ENCODE peak calls at places on chromosomes 3 and 15, in five cellular contexts. One of them, this sample, is unnamed.

GRCh38 chr3:60803812-60804211 is 447.4 kb downstream of the FHIT start:
- DNase-seq in Peyer's patch: no peak
- DNase-seq in fibroblast of mammary gland: no peak
- DNase-seq in hepatocyte: no peak
- DNase-seq in IMR-90: no peak
- DNase-seq in this sample: no peak

GRCh38 chr15:45631831-45632230 is 3.0 kb upstream of the SQOR start:
- DNase-seq in Peyer's patch: no peak
- DNase-seq in fibroblast of mammary gland: peak; percentile 59
- DNase-seq in hepatocyte: no peak
- DNase-seq in IMR-90: peak; percentile 45
- DNase-seq in this sample: peak; percentile 68

GRCh38 chr3:126711361-126711760 is 7.3 kb downstream of the CHCHD6 start:
- DNase-seq in Peyer's patch: no peak
- DNase-seq in fibroblast of mammary gland: peak; percentile 61
- DNase-seq in hepatocyte: no peak
- DNase-seq in IMR-90: peak; percentile 73
- DNase-seq in this sample: peak; percentile 47

GRCh38 chr15:39468828-39469227 is 112.1 kb upstream of the THBS1 start:
- DNase-seq in Peyer's patch: no peak
- DNase-seq in fibroblast of mammary gland: no peak
- DNase-seq in hepatocyte: no peak
- DNase-seq in IMR-90: peak; percentile 37
- DNase-seq in this sample: no peak

GRCh38 chr3:12286927-12287726 is 1.7 kb upstream of the PPARG start:
- DNase-seq in Peyer's patch: peak; percentile 74
- DNase-seq in fibroblast of mammary gland: no peak
- DNase-seq in hepatocyte: peak; percentile 72
- DNase-seq in IMR-90: no peak
- DNase-seq in this sample: peak; percentile 21

GRCh38 chr3:111538687-111539086 is 3.3 kb upstream of the CD96 start:
- DNase-seq in Peyer's patch: no peak
- DNase-seq in fibroblast of mammary gland: peak; percentile 59
- DNase-seq in hepatocyte: no peak
- DNase-seq in IMR-90: peak; percentile 72
- DNase-seq in this sample: peak; percentile 78

GRCh38 chr15:47718474-47719440 is 1.5 kb downstream of the SEMA6D start:
- DNase-seq in Peyer's patch: peak; percentile 62
- DNase-seq in fibroblast of mammary gland: no peak
- DNase-seq in hepatocyte: peak; percentile 44
- DNase-seq in IMR-90: peak; percentile 54
- DNase-seq in this sample: peak; percentile 14

GRCh38 chr15:41861736-41862356 is 23.2 kb downstream of the PLA2G4B start:
- DNase-seq in Peyer's patch: no peak
- DNase-seq in fibroblast of mammary gland: no peak
- DNase-seq in hepatocyte: no peak
- DNase-seq in IMR-90: no peak
- DNase-seq in this sample: no peak

GRCh38 chr15:86759766-86760165 is 680.1 kb downstream of the AGBL1 start:
- DNase-seq in Peyer's patch: no peak
- DNase-seq in fibroblast of mammary gland: no peak
- DNase-seq in hepatocyte: no peak
- DNase-seq in IMR-90: no peak
- DNase-seq in this sample: no peak

GRCh38 chr3:8990266-8991215 is 27.3 kb upstream of the RAD18 start:
- DNase-seq in Peyer's patch: no peak
- DNase-seq in fibroblast of mammary gland: peak; percentile 42
- DNase-seq in hepatocyte: peak; percentile 68
- DNase-seq in IMR-90: peak; percentile 85
- DNase-seq in this sample: peak; percentile 28

GRCh38 chr3:12175844-12176453 is 17.2 kb upstream of the TIMP4 start:
- DNase-seq in Peyer's patch: peak; percentile 79
- DNase-seq in fibroblast of mammary gland: peak; percentile 72
- DNase-seq in hepatocyte: peak; percentile 73
- DNase-seq in IMR-90: peak; percentile 50
- DNase-seq in this sample: peak; percentile 72

GRCh38 chr15:36361351-36361870 is 218.0 kb upstream of the CDIN1 start:
- DNase-seq in Peyer's patch: no peak
- DNase-seq in fibroblast of mammary gland: peak; percentile 63
- DNase-seq in hepatocyte: no peak
- DNase-seq in IMR-90: peak; percentile 77
- DNase-seq in this sample: peak; percentile 78

GRCh38 chr3:25372167-25372566 is 55.9 kb upstream of the RARB start:
- DNase-seq in Peyer's patch: no peak
- DNase-seq in fibroblast of mammary gland: peak; percentile 78
- DNase-seq in hepatocyte: no peak
- DNase-seq in IMR-90: no peak
- DNase-seq in this sample: no peak

GRCh38 chr15:79050977-79051376 is 39.6 kb downstream of the RASGRF1 start:
- DNase-seq in Peyer's patch: no peak
- DNase-seq in fibroblast of mammary gland: no peak
- DNase-seq in hepatocyte: no peak
- DNase-seq in IMR-90: no peak
- DNase-seq in this sample: no peak

GRCh38 chr3:193971268-193971751 is 164.6 kb upstream of the HES1 start:
- DNase-seq in Peyer's patch: no peak
- DNase-seq in fibroblast of mammary gland: peak; percentile 16
- DNase-seq in hepatocyte: no peak
- DNase-seq in IMR-90: no peak
- DNase-seq in this sample: peak; percentile 44

GRCh38 chr3:108667312-108667711 is 77.8 kb downstream of the DZIP3 start:
- DNase-seq in Peyer's patch: no peak
- DNase-seq in fibroblast of mammary gland: no peak
- DNase-seq in hepatocyte: no peak
- DNase-seq in IMR-90: no peak
- DNase-seq in this sample: no peak

GRCh38 chr15:32716216-32716959 is 1.4 kb upstream of the GREM1 start:
- DNase-seq in Peyer's patch: no peak
- DNase-seq in fibroblast of mammary gland: no peak
- DNase-seq in hepatocyte: no peak
- DNase-seq in IMR-90: no peak
- DNase-seq in this sample: no peak

GRCh38 chr3:127637546-127637945 is 8.6 kb downstream of the PODXL2 start:
- DNase-seq in Peyer's patch: no peak
- DNase-seq in fibroblast of mammary gland: no peak
- DNase-seq in hepatocyte: no peak
- DNase-seq in IMR-90: no peak
- DNase-seq in this sample: no peak

GRCh38 chr15:69626095-69627066 is 173.8 kb downstream of the RPLP1 start:
- DNase-seq in Peyer's patch: no peak
- DNase-seq in fibroblast of mammary gland: no peak
- DNase-seq in hepatocyte: no peak
- DNase-seq in IMR-90: no peak
- DNase-seq in this sample: no peak

GRCh38 chr3:52291508-52292181 is 4.0 kb downstream of the GLYCTK start:
- DNase-seq in Peyer's patch: peak; percentile 65
- DNase-seq in fibroblast of mammary gland: no peak
- DNase-seq in hepatocyte: peak; percentile 51
- DNase-seq in IMR-90: no peak
- DNase-seq in this sample: no peak
- TF ChIP-seq CTCF in Peyer's patch: peak; percentile 47
- TF ChIP-seq CTCF in fibroblast of mammary gland: peak; percentile 44
- TF ChIP-seq CTCF in hepatocyte: peak; percentile 55
- TF ChIP-seq CTCF in IMR-90: peak; percentile 65
- TF ChIP-seq CTCF in this sample: peak; percentile 38

GRCh38 chr15:76058714-76059319 is 968 bp upstream of the TMEM266 start:
- DNase-seq in Peyer's patch: no peak
- DNase-seq in fibroblast of mammary gland: peak; percentile 10
- DNase-seq in hepatocyte: peak; percentile 43
- DNase-seq in IMR-90: no peak
- DNase-seq in this sample: peak; percentile 23
- TF ChIP-seq CTCF in Peyer's patch: no peak
- TF ChIP-seq CTCF in fibroblast of mammary gland: peak; percentile 5
- TF ChIP-seq CTCF in hepatocyte: peak; percentile 23
- TF ChIP-seq CTCF in IMR-90: no peak
- TF ChIP-seq CTCF in this sample: peak; percentile 1

GRCh38 chr3:150798122-150798618 is 35.2 kb upstream of the SIAH2 start:
- DNase-seq in Peyer's patch: no peak
- DNase-seq in fibroblast of mammary gland: no peak
- DNase-seq in hepatocyte: no peak
- DNase-seq in IMR-90: no peak
- DNase-seq in this sample: no peak

GRCh38 chr3:150787741-150788370 is 24.9 kb upstream of the SIAH2 start:
- DNase-seq in Peyer's patch: peak; percentile 84
- DNase-seq in fibroblast of mammary gland: peak; percentile 73
- DNase-seq in hepatocyte: peak; percentile 91
- DNase-seq in IMR-90: peak; percentile 64
- DNase-seq in this sample: peak; percentile 73

GRCh38 chr3:150797155-150797554 is 34.2 kb upstream of the SIAH2 start:
- DNase-seq in Peyer's patch: no peak
- DNase-seq in fibroblast of mammary gland: peak; percentile 7
- DNase-seq in hepatocyte: no peak
- DNase-seq in IMR-90: no peak
- DNase-seq in this sample: no peak

GRCh38 chr3:150790621-150791020 is 27.7 kb upstream of the SIAH2 start:
- DNase-seq in Peyer's patch: no peak
- DNase-seq in fibroblast of mammary gland: peak; percentile 13
- DNase-seq in hepatocyte: no peak
- DNase-seq in IMR-90: no peak
- DNase-seq in this sample: no peak

GRCh38 chr3:150793641-150794040 is 30.7 kb upstream of the SIAH2 start:
- DNase-seq in Peyer's patch: no peak
- DNase-seq in fibroblast of mammary gland: no peak
- DNase-seq in hepatocyte: no peak
- DNase-seq in IMR-90: no peak
- DNase-seq in this sample: no peak
- TF ChIP-seq CTCF in Peyer's patch: no peak
- TF ChIP-seq CTCF in fibroblast of mammary gland: no peak
- TF ChIP-seq CTCF in hepatocyte: no peak
- TF ChIP-seq CTCF in IMR-90: no peak
- TF ChIP-seq CTCF in this sample: no peak

DNA sequence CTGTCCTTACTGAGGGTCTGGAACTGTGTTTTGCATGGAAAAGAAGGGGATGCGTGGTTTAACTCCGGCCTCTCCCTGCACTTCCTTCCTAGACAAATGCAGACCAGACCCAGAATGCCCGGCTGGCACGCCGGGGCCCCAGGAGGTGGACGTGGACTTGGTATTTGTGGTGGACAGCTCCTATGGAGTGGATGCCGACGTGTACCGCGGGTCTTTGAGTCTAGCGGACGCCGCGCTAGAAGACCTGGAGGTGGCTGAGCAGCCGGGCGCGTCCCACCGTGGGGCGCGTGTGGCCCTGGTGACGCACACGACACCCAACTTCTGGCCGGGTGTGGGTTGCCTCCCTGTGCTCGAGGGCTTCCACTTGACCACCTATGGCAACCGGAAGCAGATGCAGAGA is 81.8 kb upstream of the COL6A5 start:
- DNase-seq in Peyer's patch: no peak
- DNase-seq in fibroblast of mammary gland: no peak
- DNase-seq in hepatocyte: no peak
- DNase-seq in IMR-90: no peak
- DNase-seq in this sample: no peak
- TF ChIP-seq CTCF in Peyer's patch: no peak
- TF ChIP-seq CTCF in fibroblast of mammary gland: no peak
- TF ChIP-seq CTCF in hepatocyte: no peak
- TF ChIP-seq CTCF in IMR-90: no peak
- TF ChIP-seq CTCF in this sample: no peak

DNA sequence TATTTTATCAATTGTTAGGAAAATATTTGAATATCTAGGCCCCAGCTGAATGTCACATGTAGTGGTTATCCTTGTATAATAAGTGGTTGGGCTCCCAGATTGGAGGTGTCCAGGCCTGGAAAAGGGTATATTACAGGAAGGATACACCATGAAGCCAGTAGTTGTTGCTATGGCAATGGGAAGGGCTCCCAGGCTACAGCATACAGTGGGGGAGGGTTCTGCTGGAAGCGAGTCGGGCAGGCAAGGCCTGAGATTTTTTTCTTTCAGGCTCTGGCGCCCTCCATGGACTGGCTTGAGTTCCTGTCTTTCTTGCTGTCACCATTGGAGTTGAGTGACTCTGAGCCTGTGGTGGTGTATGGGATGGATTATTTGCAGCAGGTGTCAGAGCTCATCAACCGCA is 8.9 kb downstream of the ECE2 start:
- DNase-seq in Peyer's patch: no peak
- DNase-seq in fibroblast of mammary gland: peak; percentile 74
- DNase-seq in hepatocyte: peak; percentile 68
- DNase-seq in IMR-90: peak; percentile 65
- DNase-seq in this sample: peak; percentile 92
- TF ChIP-seq CTCF in Peyer's patch: no peak
- TF ChIP-seq CTCF in fibroblast of mammary gland: peak; percentile 47
- TF ChIP-seq CTCF in hepatocyte: peak; percentile 37
- TF ChIP-seq CTCF in IMR-90: peak; percentile 57
- TF ChIP-seq CTCF in this sample: peak; percentile 49

GRCh38 chr3:34239870-34240269 is 441.4 kb downstream of the PDCD6IP start:
- DNase-seq in Peyer's patch: no peak
- DNase-seq in fibroblast of mammary gland: no peak
- DNase-seq in hepatocyte: no peak
- DNase-seq in IMR-90: no peak
- DNase-seq in this sample: no peak
- TF ChIP-seq CTCF in Peyer's patch: no peak
- TF ChIP-seq CTCF in fibroblast of mammary gland: no peak
- TF ChIP-seq CTCF in hepatocyte: no peak
- TF ChIP-seq CTCF in IMR-90: no peak
- TF ChIP-seq CTCF in this sample: no peak